ENCODE peak calls at places on chromosome 11, in eight cellular contexts. K is CD8-positive, alpha-beta T cell; J is adipocyte; H is mesendoderm; W is PC-3; A is prostate gland; T is adrenal gland; O is CD4-positive, CD25-positive, alpha-beta regulatory T cell. U is an unnamed sample.
A peak's percentile ranks its signal among the peaks of the same experiment; 100 is the strongest.

GRCh38 chr11:77042111-77042726 is 8.0 kb downstream of the B3GNT6 start:
- DNase-seq in H (no peak), J (no peak), W (no peak), T (no peak), K (no peak), O (no peak), A (no peak), U (no peak)

GRCh38 chr11:11628651-11629050 is 6.8 kb upstream of the GALNT18 start:
- DNase-seq in K (no peak), T (no peak), H (no peak), A (no peak), W (no peak), J (no peak), O (no peak), U (no peak)

GRCh38 chr11:121722431-121723256 is 269.9 kb upstream of the SORL1-AS1 start:
- DNase-seq in K (no peak), O (no peak), H (peak; percentile 95), T (peak; percentile 68), W (peak; percentile 43), A (peak; percentile 42), J (peak; percentile 91), U (no peak)

GRCh38 chr11:125995313-125995712 is 49.5 kb downstream of the VSIG10L2 start:
- DNase-seq in J (no peak), H (no peak), O (no peak), W (no peak), K (no peak), T (no peak), A (no peak), U (no peak)

GRCh38 chr11:79493555-79494171 is 52.8 kb upstream of the TENM4 start:
- DNase-seq in W (peak; percentile 83), T (peak; percentile 73), H (peak; percentile 93), A (peak; percentile 61), K (no peak), O (no peak), J (peak; percentile 89), U (peak; percentile 24)

GRCh38 chr11:68053117-68053516 is 14.3 kb downstream of the TCIRG1 start:
- DNase-seq in K (no peak), W (no peak), A (no peak), T (no peak), O (no peak), H (peak; percentile 26), J (no peak), U (no peak)

GRCh38 chr11:116644201-116644947 is 128.4 kb downstream of the BUD13 start:
- DNase-seq in K (no peak), T (no peak), O (no peak), A (no peak), H (no peak), J (no peak), W (no peak), U (no peak)

GRCh38 chr11:9651899-9652748 is 11.8 kb upstream of the SWAP70 start:
- DNase-seq in K (no peak), J (no peak), T (no peak), O (no peak), A (no peak), H (peak; percentile 33), W (no peak), U (no peak)

GRCh38 chr11:22635689-22636088 is 10.1 kb upstream of the FANCF start:
- DNase-seq in J (no peak), H (peak; percentile 21), A (no peak), O (no peak), W (no peak), K (no peak), T (no peak), U (no peak)

GRCh38 chr11:68444566-68444965 is 16.0 kb upstream of the PPP6R3 start:
- DNase-seq in T (no peak), W (no peak), A (no peak), J (no peak), O (no peak), K (no peak), H (no peak), U (no peak)

GRCh38 chr11:131888230-131888826 is 517.9 kb downstream of the NTM start:
- DNase-seq in H (no peak), T (no peak), J (peak; percentile 81), O (no peak), A (no peak), W (peak; percentile 90), K (no peak), U (peak; percentile 72)

GRCh38 chr11:102390667-102391449 is 43.8 kb downstream of the BIRC2 start:
- DNase-seq in H (peak; percentile 91), O (peak; percentile 53), K (peak; percentile 50), A (peak; percentile 50), W (peak; percentile 87), J (peak; percentile 84), T (peak; percentile 73), U (peak; percentile 57)

GRCh38 chr11:9639099-9639498 is 24.8 kb upstream of the SWAP70 start:
- DNase-seq in W (no peak), K (no peak), J (no peak), H (no peak), O (no peak), T (peak; percentile 44), A (no peak), U (no peak)

GRCh38 chr11:108635106-108635505 is 29.8 kb upstream of the DDX10 start:
- DNase-seq in K (no peak), T (no peak), A (no peak), O (no peak), W (peak; percentile 86), J (peak; percentile 7), H (peak; percentile 74), U (no peak)

GRCh38 chr11:43866520-43866919 is 14.1 kb upstream of the ALKBH3 start:
- DNase-seq in H (no peak), K (no peak), T (no peak), A (no peak), O (no peak), J (peak; percentile 26), W (no peak), U (no peak)

GRCh38 chr11:87859583-87859982 is 315.7 kb downstream of the RAB38 start:
- DNase-seq in K (no peak), H (no peak), W (peak; percentile 52), J (peak; percentile 48), O (no peak), T (no peak), A (no peak), U (no peak)

GRCh38 chr11:128161994-128162393 is 425.4 kb downstream of the ETS1 start:
- DNase-seq in T (no peak), W (no peak), A (no peak), K (no peak), J (no peak), O (no peak), H (no peak), U (no peak)

GRCh38 chr11:94880216-94880615 is 93.1 kb downstream of the CWC15 start:
- DNase-seq in K (no peak), J (no peak), A (no peak), H (no peak), T (no peak), W (peak; percentile 99), O (no peak), U (no peak)

GRCh38 chr11:66981976-66982578 is 7.0 kb downstream of the C11orf86 start:
- DNase-seq in O (no peak), H (no peak), T (peak; percentile 93), J (peak; percentile 93), A (peak; percentile 73), W (peak; percentile 99), K (peak; percentile 18), U (peak; percentile 99)

GRCh38 chr11:17923213-17923612 is 89.6 kb downstream of the SERGEF start:
- DNase-seq in J (peak; percentile 51), T (no peak), K (no peak), O (no peak), A (no peak), H (peak; percentile 40), W (no peak), U (no peak)

GRCh38 chr11:46055371-46055770 is 65.9 kb downstream of the PHF21A start:
- DNase-seq in W (no peak), O (no peak), K (no peak), J (peak; percentile 71), T (no peak), A (no peak), H (peak; percentile 80), U (no peak)

GRCh38 chr11:48090174-48090573 is 109.8 kb downstream of the PTPRJ start:
- DNase-seq in O (no peak), J (no peak), H (no peak), W (no peak), T (no peak), K (no peak), A (no peak), U (no peak)
- H3K4me1 ChIP-seq in O (peaks cover 48% of the 10 kb centered on the region), J (peaks cover 13% of the 10 kb centered on the region), H (peaks cover 2% of the 10 kb centered on the region), W (peaks cover 38% of the 10 kb centered on the region), T (no peaks in the 10 kb centered on the region), K (peaks cover 5% of the 10 kb centered on the region), A (peaks cover 21% of the 10 kb centered on the region), U (no peaks in the 10 kb centered on the region)

DNA sequence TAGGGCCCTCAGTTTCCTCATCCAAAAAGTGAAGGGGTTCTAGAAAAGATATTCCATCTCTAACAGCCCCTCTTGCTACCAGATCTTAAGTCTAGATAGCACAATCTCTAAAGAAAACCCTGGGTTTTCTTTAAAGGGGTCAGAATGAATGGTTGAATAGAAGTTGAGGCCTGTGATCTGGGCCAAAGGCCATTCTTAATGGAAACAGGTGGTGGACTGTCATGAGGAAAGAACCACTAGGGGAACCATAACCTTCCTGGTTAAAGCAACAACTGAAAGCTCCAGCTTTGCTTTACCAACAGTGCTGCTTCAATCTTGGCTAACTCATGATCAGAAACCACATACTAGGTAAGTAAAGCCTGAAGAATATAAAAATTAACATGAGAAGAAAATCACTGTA is 1.8 kb downstream of the CELF1 start:
- DNase-seq in K (no peak), A (no peak), J (peak; percentile 48), H (peak; percentile 73), O (no peak), T (no peak), W (peak; percentile 45), U (no peak)
- H3K4me3 ChIP-seq in K (peak overlapping the region; percentile 92), A (no peak overlapping the region), J (peak overlapping the region; percentile 92), H (no peak overlapping the region), O (peak overlapping the region; percentile 97), T (no peak overlapping the region), W (peak overlapping the region; percentile 93), U (peak overlapping the region; percentile 68)

GRCh38 chr11:119377961-119378667 is 3.4 kb downstream of the USP2 start:
- DNase-seq in K (no peak), O (no peak), T (no peak), A (no peak), H (peak; percentile 96), W (no peak), J (no peak), U (no peak)
- H3K4me1 ChIP-seq in K (peaks cover 24% of the 10 kb centered on the region), O (peaks cover 20% of the 10 kb centered on the region), T (peaks cover 27% of the 10 kb centered on the region), A (peaks cover 14% of the 10 kb centered on the region), H (peaks cover 41% of the 10 kb centered on the region), W (peaks cover 27% of the 10 kb centered on the region), J (peaks cover 41% of the 10 kb centered on the region), U (peaks cover 9% of the 10 kb centered on the region)

GRCh38 chr11:118623291-118623655 is 15.9 kb downstream of the PHLDB1 start:
- DNase-seq in J (peak; percentile 45), O (no peak), T (no peak), K (no peak), W (peak; percentile 71), A (peak; percentile 74), H (no peak), U (peak; percentile 34)
- H3K4me3 ChIP-seq in J (peak overlapping the region; percentile 81), O (no peak overlapping the region), T (no peak overlapping the region), K (no peak overlapping the region), W (peak overlapping the region; percentile 75), A (no peak overlapping the region), H (no peak overlapping the region), U (peak overlapping the region; percentile 19)

DNA sequence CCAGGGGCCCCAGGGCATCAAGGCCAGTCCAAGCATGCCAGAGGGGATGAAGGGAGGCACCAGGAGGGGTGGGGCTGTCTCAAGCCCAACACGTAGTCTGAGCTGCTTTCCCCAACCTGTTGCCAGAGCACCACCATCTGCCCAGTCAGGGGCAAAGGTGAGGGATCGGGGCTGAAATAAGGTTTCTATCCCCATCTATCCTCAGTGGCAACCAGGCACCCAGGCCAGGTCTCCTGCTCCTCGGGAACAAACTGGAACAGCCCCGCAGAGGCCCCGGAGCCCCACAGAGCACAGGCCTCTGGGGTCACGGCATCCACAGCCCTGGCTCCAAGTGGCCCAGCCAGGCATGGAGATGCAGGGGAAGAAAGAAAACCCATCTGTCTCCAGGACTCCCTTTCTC is 19.3 kb downstream of the STARD10 start:
- DNase-seq in W (no peak), O (no peak), K (no peak), J (no peak), H (no peak), T (no peak), A (no peak), U (no peak)
- H3K4me1 ChIP-seq in W (no peaks in the 10 kb centered on the region), O (no peaks in the 10 kb centered on the region), K (no peaks in the 10 kb centered on the region), J (peaks cover 27% of the 10 kb centered on the region), H (no peaks in the 10 kb centered on the region), T (peaks cover 67% of the 10 kb centered on the region), A (peaks cover 30% of the 10 kb centered on the region), U (no peaks in the 10 kb centered on the region)

U was measured in SJSA1.